ENCODE peak calls at places on chromosome X, in seven cellular contexts. One of them, this sample, is unnamed.

GRCh38 chrX:134020910-134021309 is 35.5 kb upstream of the GPC3 start:
- DNase-seq in neuronal stem cell: no peak
- DNase-seq in hepatocyte: peak; percentile 16
- DNase-seq in ovary: no peak
- DNase-seq in adrenal gland: no peak
- DNase-seq in H7: peak; percentile 42
- DNase-seq in left lung: no peak
- DNase-seq in this sample: peak; percentile 52

GRCh38 chrX:111244238-111244750 is 26.0 kb downstream of the CAPN6 start:
- DNase-seq in neuronal stem cell: no peak
- DNase-seq in hepatocyte: peak; percentile 41
- DNase-seq in ovary: no peak
- DNase-seq in adrenal gland: no peak
- DNase-seq in H7: peak; percentile 36
- DNase-seq in left lung: no peak
- DNase-seq in this sample: no peak

GRCh38 chrX:41781500-41781899 is 57.5 kb downstream of the GPR82 start:
- DNase-seq in neuronal stem cell: no peak
- DNase-seq in hepatocyte: peak; percentile 60
- DNase-seq in ovary: no peak
- DNase-seq in adrenal gland: no peak
- DNase-seq in H7: peak; percentile 29
- DNase-seq in left lung: no peak
- DNase-seq in this sample: peak; percentile 32

GRCh38 chrX:153636716-153637115 is 10.3 kb upstream of the DUSP9 start:
- DNase-seq in neuronal stem cell: no peak
- DNase-seq in hepatocyte: no peak
- DNase-seq in ovary: no peak
- DNase-seq in adrenal gland: no peak
- DNase-seq in H7: no peak
- DNase-seq in left lung: no peak
- DNase-seq in this sample: no peak

GRCh38 chrX:69069876-69070275 is 95.4 kb downstream of the PJA1 start:
- DNase-seq in neuronal stem cell: no peak
- DNase-seq in hepatocyte: no peak
- DNase-seq in ovary: no peak
- DNase-seq in adrenal gland: no peak
- DNase-seq in H7: no peak
- DNase-seq in left lung: no peak
- DNase-seq in this sample: no peak

GRCh38 chrX:53695901-53696300 is 9.4 kb upstream of the HUWE1 start:
- DNase-seq in neuronal stem cell: no peak
- DNase-seq in hepatocyte: no peak
- DNase-seq in ovary: no peak
- DNase-seq in adrenal gland: no peak
- DNase-seq in H7: no peak
- DNase-seq in left lung: no peak
- DNase-seq in this sample: no peak

GRCh38 chrX:9668537-9668936 is 97.1 kb downstream of the GPR143 start:
- DNase-seq in neuronal stem cell: no peak
- DNase-seq in hepatocyte: no peak
- DNase-seq in ovary: no peak
- DNase-seq in adrenal gland: no peak
- DNase-seq in H7: no peak
- DNase-seq in left lung: no peak
- DNase-seq in this sample: peak; percentile 83

GRCh38 chrX:20952180-20952579 is 422.0 kb upstream of the CNKSR2 start:
- DNase-seq in neuronal stem cell: no peak
- DNase-seq in hepatocyte: no peak
- DNase-seq in ovary: no peak
- DNase-seq in adrenal gland: no peak
- DNase-seq in H7: no peak
- DNase-seq in left lung: no peak
- DNase-seq in this sample: no peak

GRCh38 chrX:74535633-74536141 is 78.7 kb downstream of the RLIM start:
- DNase-seq in neuronal stem cell: no peak
- DNase-seq in hepatocyte: peak; percentile 80
- DNase-seq in ovary: peak; percentile 83
- DNase-seq in adrenal gland: peak; percentile 63
- DNase-seq in H7: peak; percentile 72
- DNase-seq in left lung: peak; percentile 81
- DNase-seq in this sample: no peak

GRCh38 chrX:126658447-126658846 is 105.8 kb upstream of the DCAF12L1 start:
- DNase-seq in neuronal stem cell: no peak
- DNase-seq in hepatocyte: no peak
- DNase-seq in ovary: no peak
- DNase-seq in adrenal gland: no peak
- DNase-seq in H7: no peak
- DNase-seq in left lung: no peak
- DNase-seq in this sample: no peak

GRCh38 chrX:68894513-68895338 is 65.9 kb downstream of the EFNB1 start:
- DNase-seq in neuronal stem cell: peak; percentile 73
- DNase-seq in hepatocyte: peak; percentile 60
- DNase-seq in ovary: peak; percentile 48
- DNase-seq in adrenal gland: peak; percentile 48
- DNase-seq in H7: peak; percentile 74
- DNase-seq in left lung: peak; percentile 83
- DNase-seq in this sample: peak; percentile 19

GRCh38 chrX:10350991-10351390 is 194.2 kb downstream of the CLCN4 start:
- DNase-seq in neuronal stem cell: no peak
- DNase-seq in hepatocyte: no peak
- DNase-seq in ovary: no peak
- DNase-seq in adrenal gland: no peak
- DNase-seq in H7: no peak
- DNase-seq in left lung: no peak
- DNase-seq in this sample: no peak

GRCh38 chrX:133881893-133882292 is 103.5 kb downstream of the GPC3 start:
- DNase-seq in neuronal stem cell: peak; percentile 12
- DNase-seq in hepatocyte: no peak
- DNase-seq in ovary: no peak
- DNase-seq in adrenal gland: no peak
- DNase-seq in H7: no peak
- DNase-seq in left lung: no peak
- DNase-seq in this sample: peak; percentile 24

GRCh38 chrX:37349131-37350033 is at the start of gene PRRG1:
- DNase-seq in neuronal stem cell: peak; percentile 70
- DNase-seq in hepatocyte: peak; percentile 96
- DNase-seq in ovary: peak; percentile 75
- DNase-seq in adrenal gland: peak; percentile 75
- DNase-seq in H7: peak; percentile 93
- DNase-seq in left lung: peak; percentile 88
- DNase-seq in this sample: peak; percentile 84

GRCh38 chrX:23372220-23372902 is 37.7 kb downstream of the PTCHD1 start:
- DNase-seq in neuronal stem cell: no peak
- DNase-seq in hepatocyte: no peak
- DNase-seq in ovary: no peak
- DNase-seq in adrenal gland: no peak
- DNase-seq in H7: no peak
- DNase-seq in left lung: no peak
- DNase-seq in this sample: no peak

GRCh38 chrX:68912113-68912980 is 83.5 kb downstream of the EFNB1 start:
- DNase-seq in neuronal stem cell: peak; percentile 49
- DNase-seq in hepatocyte: peak; percentile 58
- DNase-seq in ovary: peak; percentile 45
- DNase-seq in adrenal gland: no peak
- DNase-seq in H7: peak; percentile 79
- DNase-seq in left lung: no peak
- DNase-seq in this sample: no peak

GRCh38 chrX:11423362-11423818 is 130.2 kb downstream of the AMELX start:
- DNase-seq in neuronal stem cell: no peak
- DNase-seq in hepatocyte: no peak
- DNase-seq in ovary: no peak
- DNase-seq in adrenal gland: peak; percentile 37
- DNase-seq in H7: no peak
- DNase-seq in left lung: no peak
- DNase-seq in this sample: no peak

GRCh38 chrX:11557120-11557519 is 108.6 kb downstream of the ARHGAP6 start:
- DNase-seq in neuronal stem cell: no peak
- DNase-seq in hepatocyte: no peak
- DNase-seq in ovary: no peak
- DNase-seq in adrenal gland: no peak
- DNase-seq in H7: no peak
- DNase-seq in left lung: no peak
- DNase-seq in this sample: no peak

GRCh38 chrX:133495464-133496391 is 80.4 kb upstream of the GPC4 start:
- DNase-seq in neuronal stem cell: no peak
- DNase-seq in hepatocyte: peak; percentile 31
- DNase-seq in ovary: peak; percentile 72
- DNase-seq in adrenal gland: peak; percentile 47
- DNase-seq in H7: no peak
- DNase-seq in left lung: no peak
- DNase-seq in this sample: peak; percentile 33

GRCh38 chrX:49120104-49120503 is 3.4 kb downstream of the GPKOW start:
- DNase-seq in neuronal stem cell: no peak
- DNase-seq in hepatocyte: no peak
- DNase-seq in ovary: no peak
- DNase-seq in adrenal gland: no peak
- DNase-seq in H7: no peak
- DNase-seq in left lung: no peak
- DNase-seq in this sample: no peak

GRCh38 chrX:107205770-107206696 is at the start of the genes DNAAF6 and NUP62CL:
- DNase-seq in neuronal stem cell: peak; percentile 82
- DNase-seq in hepatocyte: peak; percentile 70
- DNase-seq in ovary: peak; percentile 52
- DNase-seq in adrenal gland: peak; percentile 83
- DNase-seq in H7: peak; percentile 83
- DNase-seq in left lung: peak; percentile 75
- DNase-seq in this sample: peak; percentile 96

GRCh38 chrX:55767100-55767499 is 49.6 kb downstream of the RRAGB start:
- DNase-seq in neuronal stem cell: no peak
- DNase-seq in hepatocyte: no peak
- DNase-seq in ovary: no peak
- DNase-seq in adrenal gland: no peak
- DNase-seq in H7: no peak
- DNase-seq in left lung: no peak
- DNase-seq in this sample: no peak

GRCh38 chrX:118418811-118419251 is 72.9 kb downstream of the WDR44 start:
- DNase-seq in neuronal stem cell: no peak
- DNase-seq in hepatocyte: no peak
- DNase-seq in ovary: no peak
- DNase-seq in adrenal gland: no peak
- DNase-seq in H7: peak; percentile 10
- DNase-seq in left lung: no peak
- DNase-seq in this sample: peak; percentile 9

GRCh38 chrX:22357621-22358020 is 84.9 kb downstream of the CBLL2 start:
- DNase-seq in neuronal stem cell: no peak
- DNase-seq in hepatocyte: no peak
- DNase-seq in ovary: no peak
- DNase-seq in adrenal gland: no peak
- DNase-seq in H7: no peak
- DNase-seq in left lung: no peak
- DNase-seq in this sample: no peak

GRCh38 chrX:138775501-138775900 is 64.0 kb upstream of the FGF13 start:
- DNase-seq in neuronal stem cell: no peak
- DNase-seq in hepatocyte: peak; percentile 28
- DNase-seq in ovary: no peak
- DNase-seq in adrenal gland: no peak
- DNase-seq in H7: peak; percentile 36
- DNase-seq in left lung: no peak
- DNase-seq in this sample: no peak

GRCh38 chrX:69082055-69082752 is 83.0 kb downstream of the PJA1 start:
- DNase-seq in neuronal stem cell: no peak
- DNase-seq in hepatocyte: no peak
- DNase-seq in ovary: peak; percentile 30
- DNase-seq in adrenal gland: no peak
- DNase-seq in H7: peak; percentile 54
- DNase-seq in left lung: no peak
- DNase-seq in this sample: no peak

GRCh38 chrX:118459494-118459893 is 36.1 kb upstream of the DOCK11 start:
- DNase-seq in neuronal stem cell: peak; percentile 0
- DNase-seq in hepatocyte: peak; percentile 24
- DNase-seq in ovary: no peak
- DNase-seq in adrenal gland: peak; percentile 5
- DNase-seq in H7: peak; percentile 61
- DNase-seq in left lung: no peak
- DNase-seq in this sample: peak; percentile 67

GRCh38 chrX:140971385-140971784 is 31.0 kb upstream of the SPANXB1 start:
- DNase-seq in neuronal stem cell: no peak
- DNase-seq in hepatocyte: no peak
- DNase-seq in ovary: no peak
- DNase-seq in adrenal gland: no peak
- DNase-seq in H7: no peak
- DNase-seq in left lung: no peak
- DNase-seq in this sample: no peak

GRCh38 chrX:147912093-147912801 is 528 bp downstream of the FMR1 start:
- DNase-seq in neuronal stem cell: peak; percentile 12
- DNase-seq in hepatocyte: peak; percentile 35
- DNase-seq in ovary: peak; percentile 45
- DNase-seq in adrenal gland: peak; percentile 22
- DNase-seq in H7: peak; percentile 52
- DNase-seq in left lung: peak; percentile 76
- DNase-seq in this sample: peak; percentile 62

GRCh38 chrX:18146954-18147353 is 73.7 kb downstream of the BEND2 start:
- DNase-seq in neuronal stem cell: peak; percentile 23
- DNase-seq in hepatocyte: peak; percentile 57
- DNase-seq in ovary: no peak
- DNase-seq in adrenal gland: peak; percentile 6
- DNase-seq in H7: peak; percentile 11
- DNase-seq in left lung: no peak
- DNase-seq in this sample: peak; percentile 23

GRCh38 chrX:131747173-131747572 is 203.3 kb downstream of the OR13H1 start:
- DNase-seq in neuronal stem cell: no peak
- DNase-seq in hepatocyte: no peak
- DNase-seq in ovary: peak; percentile 82
- DNase-seq in adrenal gland: no peak
- DNase-seq in H7: no peak
- DNase-seq in left lung: no peak
- DNase-seq in this sample: no peak
- H3K4me3 ChIP-seq in neuronal stem cell: peak overlapping the region; percentile 50
- H3K4me3 ChIP-seq in hepatocyte: no peak overlapping the region
- H3K4me3 ChIP-seq in ovary: peak overlapping the region; percentile 29
- H3K4me3 ChIP-seq in adrenal gland: peak overlapping the region; percentile 66
- H3K4me3 ChIP-seq in H7: no peak overlapping the region
- H3K4me3 ChIP-seq in left lung: no peak overlapping the region
- H3K4me3 ChIP-seq in this sample: no peak overlapping the region

GRCh38 chrX:130213376-130213775 is 41.6 kb downstream of the RAB33A start:
- DNase-seq in neuronal stem cell: no peak
- DNase-seq in hepatocyte: no peak
- DNase-seq in ovary: no peak
- DNase-seq in adrenal gland: no peak
- DNase-seq in H7: no peak
- DNase-seq in left lung: no peak
- DNase-seq in this sample: no peak
- H3K36me3 ChIP-seq in neuronal stem cell: peaks cover 90% of the 10 kb centered on the region
- H3K36me3 ChIP-seq in hepatocyte: no peaks in the 10 kb centered on the region
- H3K36me3 ChIP-seq in ovary: no peaks in the 10 kb centered on the region
- H3K36me3 ChIP-seq in adrenal gland: no peaks in the 10 kb centered on the region
- H3K36me3 ChIP-seq in H7: peaks cover 25% of the 10 kb centered on the region
- H3K36me3 ChIP-seq in left lung: peaks cover 10% of the 10 kb centered on the region
- H3K36me3 ChIP-seq in this sample: peaks cover 80% of the 10 kb centered on the region

GRCh38 chrX:39196192-39197102 is 395.2 kb downstream of the MID1IP1 start:
- DNase-seq in neuronal stem cell: no peak
- DNase-seq in hepatocyte: no peak
- DNase-seq in ovary: no peak
- DNase-seq in adrenal gland: no peak
- DNase-seq in H7: no peak
- DNase-seq in left lung: no peak
- DNase-seq in this sample: no peak
- H3K4me3 ChIP-seq in neuronal stem cell: no peak overlapping the region
- H3K4me3 ChIP-seq in hepatocyte: no peak overlapping the region
- H3K4me3 ChIP-seq in ovary: no peak overlapping the region
- H3K4me3 ChIP-seq in adrenal gland: no peak overlapping the region
- H3K4me3 ChIP-seq in H7: no peak overlapping the region
- H3K4me3 ChIP-seq in left lung: no peak overlapping the region
- H3K4me3 ChIP-seq in this sample: no peak overlapping the region

GRCh38 chrX:119638725-119639471 is 32.7 kb upstream of the NKRF start:
- DNase-seq in neuronal stem cell: no peak
- DNase-seq in hepatocyte: no peak
- DNase-seq in ovary: no peak
- DNase-seq in adrenal gland: no peak
- DNase-seq in H7: no peak
- DNase-seq in left lung: no peak
- DNase-seq in this sample: no peak
- H3K36me3 ChIP-seq in neuronal stem cell: peaks cover 13% of the 10 kb centered on the region
- H3K36me3 ChIP-seq in hepatocyte: no peaks in the 10 kb centered on the region
- H3K36me3 ChIP-seq in ovary: no peaks in the 10 kb centered on the region
- H3K36me3 ChIP-seq in adrenal gland: no peaks in the 10 kb centered on the region
- H3K36me3 ChIP-seq in H7: no peaks in the 10 kb centered on the region
- H3K36me3 ChIP-seq in left lung: peaks cover 4% of the 10 kb centered on the region
- H3K36me3 ChIP-seq in this sample: peaks cover 24% of the 10 kb centered on the region